ENCODE peak calls at places on chromosomes 5 and 9, in four cellular contexts. P, O, F and R are unnamed samples.

GRCh38 chr9:73916016-73916673 is 581.0 kb upstream of the RORB start:
- DNase-seq in F (no peak), P (no peak), O (peak), R (no peak)

GRCh38 chr9:13975628-13976250 is 338.2 kb downstream of the NFIB start:
- DNase-seq in P (no peak), F (no peak), O (no peak), R (no peak)

GRCh38 chr5:168244838-168245555 is 46.4 kb upstream of the WWC1 start:
- DNase-seq in P (no peak), O (no peak), F (no peak), R (no peak)

GRCh38 chr5:60540855-60541805 is 158.8 kb downstream of the DEPDC1B start:
- DNase-seq in P (peak), F (no peak), O (peak), R (no peak)

GRCh38 chr5:10448754-10449345 is 7.2 kb downstream of the ROPN1L start:
- DNase-seq in F (no peak), O (no peak), P (no peak), R (no peak)

GRCh38 chr9:96126321-96126881 is 175.6 kb downstream of the HSD17B3 start:
- DNase-seq in F (no peak), P (no peak), O (no peak), R (no peak)

GRCh38 chr5:66247176-66247960 is 103.3 kb downstream of the SREK1 start:
- DNase-seq in F (no peak), P (no peak), O (peak), R (peak)

GRCh38 chr5:181167814-181168488 is 20.6 kb downstream of the OR2V2 start:
- DNase-seq in F (peak), O (no peak), P (no peak), R (no peak)

GRCh38 chr9:134054891-134055811 is 12.7 kb downstream of the BRD3 start:
- DNase-seq in F (no peak), P (no peak), O (no peak), R (no peak)

GRCh38 chr5:14168793-14169262 is 25.7 kb downstream of the TRIO start:
- DNase-seq in F (no peak), P (no peak), O (peak), R (no peak)

GRCh38 chr5:134614461-134615085 is 18.1 kb downstream of the SAR1B start:
- DNase-seq in O (no peak), F (no peak), P (no peak), R (no peak)

GRCh38 chr9:71941998-71942567 is 30.6 kb downstream of the C9orf85 start:
- DNase-seq in F (no peak), P (no peak), O (no peak), R (no peak)

GRCh38 chr9:125513634-125514413 is 193.2 kb downstream of the MAPKAP1 start:
- DNase-seq in F (no peak), P (peak), O (peak), R (peak)

GRCh38 chr9:35227283-35227682 is 65.5 kb downstream of the UNC13B start:
- DNase-seq in P (no peak), F (no peak), O (no peak), R (no peak)

GRCh38 chr9:111052831-111053230 is 14.6 kb upstream of the LPAR1 start:
- DNase-seq in O (no peak), F (no peak), P (no peak), R (no peak)

DNA sequence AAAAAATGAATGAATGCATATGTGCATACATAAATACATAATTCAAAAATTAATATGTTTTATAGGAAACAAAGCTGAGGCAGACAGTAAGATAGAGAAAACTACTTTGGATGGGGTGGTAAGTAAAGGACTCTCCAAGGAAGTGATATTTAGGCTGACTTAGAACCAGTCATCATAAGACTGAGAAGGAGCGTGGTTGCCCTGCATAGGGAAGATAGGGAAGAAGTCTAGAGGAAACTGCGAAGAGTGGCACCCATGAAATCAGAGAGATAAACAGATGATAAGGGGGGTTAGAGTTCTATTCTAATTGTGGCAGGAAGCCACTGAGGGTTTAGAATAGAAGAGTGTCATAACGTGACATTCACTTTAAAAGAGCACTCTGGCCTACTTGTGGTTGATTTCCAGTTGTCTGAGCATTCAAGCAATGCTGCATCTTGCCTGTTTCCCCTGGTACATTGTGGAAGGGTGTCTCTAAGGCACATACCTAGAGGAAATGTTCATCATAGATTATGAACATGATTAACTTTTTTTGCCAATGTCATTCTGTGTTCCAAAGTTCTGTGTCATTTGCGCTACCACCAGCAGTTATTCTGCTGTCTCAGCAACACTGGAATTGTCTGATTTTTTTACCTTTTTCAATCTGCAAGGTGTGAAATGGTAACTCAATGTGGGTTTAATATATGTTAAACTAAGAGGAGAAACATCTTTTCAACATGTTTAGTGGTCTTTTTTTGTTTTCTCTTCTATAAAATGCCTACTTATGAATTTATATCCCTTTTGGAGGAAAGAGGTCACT is 49.4 kb upstream of the GRAMD2B start:
- DNase-seq in F (no peak), O (no peak), P (no peak), R (no peak)
- TF ChIP-seq CEBPB in F (no peak), O (no peak), P (no peak), R (no peak)

GRCh38 chr5:57340681-57341080 is 141.9 kb downstream of the ACTBL2 start:
- DNase-seq in P (no peak), O (no peak), F (no peak), R (no peak)

GRCh38 chr5:57341380-57341979 is 141.1 kb downstream of the ACTBL2 start:
- DNase-seq in O (no peak), F (no peak), P (no peak), R (no peak)

GRCh38 chr5:57335092-57335491 is 147.5 kb downstream of the ACTBL2 start:
- DNase-seq in O (peak), P (no peak), F (no peak), R (peak)

GRCh38 chr5:57338849-57339340 is 143.7 kb downstream of the ACTBL2 start:
- DNase-seq in P (no peak), O (no peak), F (no peak), R (no peak)

GRCh38 chr5:57338068-57338848 is 144.4 kb downstream of the ACTBL2 start:
- DNase-seq in P (no peak), O (peak), F (peak), R (peak)
- TF ChIP-seq JUNB in P (no peak), O (no peak), F (no peak), R (no peak)

DNA sequence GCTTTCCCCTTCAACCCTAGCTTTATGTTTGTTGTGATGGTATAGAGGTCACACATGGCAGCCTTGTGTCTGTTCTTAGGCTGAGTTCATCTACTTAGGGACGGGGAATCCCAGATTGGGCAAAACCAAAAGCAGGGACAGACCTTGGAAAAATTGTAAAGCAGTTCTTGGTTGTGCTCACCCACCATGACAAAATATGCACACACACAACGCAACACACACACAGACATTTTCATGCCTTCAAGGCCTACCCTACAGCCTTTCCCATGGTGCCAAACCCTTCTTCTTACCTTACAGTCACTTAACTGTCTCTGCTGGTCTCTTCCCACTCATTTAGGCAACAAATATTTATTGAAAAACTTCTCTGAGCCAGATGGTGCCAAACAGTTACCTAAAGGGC is 14.8 kb downstream of the PCDHGC5 start:
- DNase-seq in P (no peak), F (no peak), O (no peak), R (no peak)
- H3K27ac ChIP-seq in P (no peak), F (no peak), O (no peak), R (no peak)

GRCh38 chr5:83029912-83030311 is 47.3 kb downstream of the TMEM167A start:
- DNase-seq in O (no peak), F (no peak), P (no peak), R (peak)
- TF ChIP-seq CEBPB in O (no peak), F (no peak), P (no peak), R (no peak)

DNA sequence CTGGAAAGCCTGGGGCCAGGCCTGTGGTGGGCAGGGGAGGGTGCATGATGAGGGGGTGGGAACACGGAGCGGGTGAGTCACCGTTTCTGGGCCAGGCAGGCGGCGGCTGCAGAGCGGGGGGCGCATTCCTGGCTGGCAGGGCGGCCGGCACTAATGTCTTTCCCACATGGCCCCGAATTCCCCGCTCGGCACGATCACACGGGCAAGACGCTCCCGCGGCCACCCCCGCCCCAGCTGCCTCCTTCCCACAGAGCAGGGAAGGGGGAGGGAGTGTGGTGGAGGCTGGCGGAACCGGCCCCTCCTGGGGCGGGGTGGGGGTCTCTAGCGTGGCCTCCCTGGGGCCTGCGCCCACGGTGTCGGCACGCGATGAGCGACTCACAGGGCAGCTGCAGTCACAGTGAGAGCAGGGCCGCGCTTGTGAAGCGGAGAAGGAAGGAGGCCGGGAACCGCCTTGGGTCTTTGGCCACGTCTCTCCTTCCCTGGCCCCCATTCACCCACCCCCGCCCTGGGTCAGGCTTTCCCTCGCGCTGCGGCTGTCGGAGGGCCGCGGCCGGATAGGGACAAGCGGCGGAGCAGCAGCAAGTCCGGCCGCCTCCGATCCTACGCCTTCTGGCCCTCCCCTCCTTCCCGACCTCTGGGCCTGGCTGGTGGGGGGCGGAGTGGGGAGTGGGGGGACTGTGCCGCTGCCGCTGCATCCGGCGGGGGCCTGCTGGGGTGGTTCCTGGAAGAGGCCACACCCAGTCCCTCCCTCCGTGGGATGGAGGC is 48.9 kb downstream of the CXXC5 start:
- DNase-seq in O (peak), P (no peak), F (peak), R (peak)
- TF ChIP-seq JUNB in O (peak), P (no peak), F (no peak), R (no peak)

DNA sequence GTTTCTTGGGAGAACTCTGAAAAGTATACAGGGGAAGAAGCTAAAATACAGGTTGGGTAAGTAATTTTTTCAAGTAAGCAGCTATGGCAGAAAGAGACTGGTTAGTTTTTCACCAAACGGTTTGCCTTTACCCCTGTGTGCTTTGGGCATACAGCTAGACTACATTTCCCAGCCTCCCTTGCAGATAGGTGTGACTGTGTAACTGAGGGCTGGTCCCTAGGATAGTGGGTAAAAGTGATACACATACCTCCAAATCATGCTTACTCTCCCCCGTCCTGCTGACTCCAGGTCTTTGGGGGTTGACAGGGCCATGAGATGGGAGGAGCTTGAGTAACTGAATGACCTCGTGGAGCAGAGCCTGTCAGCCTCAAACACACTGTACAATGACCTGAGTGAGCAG is 208.6 kb upstream of the GDNF start:
- DNase-seq in O (no peak), F (no peak), P (no peak), R (no peak)
- H3K27ac ChIP-seq in O (no peak), F (no peak), P (no peak), R (no peak)

DNA sequence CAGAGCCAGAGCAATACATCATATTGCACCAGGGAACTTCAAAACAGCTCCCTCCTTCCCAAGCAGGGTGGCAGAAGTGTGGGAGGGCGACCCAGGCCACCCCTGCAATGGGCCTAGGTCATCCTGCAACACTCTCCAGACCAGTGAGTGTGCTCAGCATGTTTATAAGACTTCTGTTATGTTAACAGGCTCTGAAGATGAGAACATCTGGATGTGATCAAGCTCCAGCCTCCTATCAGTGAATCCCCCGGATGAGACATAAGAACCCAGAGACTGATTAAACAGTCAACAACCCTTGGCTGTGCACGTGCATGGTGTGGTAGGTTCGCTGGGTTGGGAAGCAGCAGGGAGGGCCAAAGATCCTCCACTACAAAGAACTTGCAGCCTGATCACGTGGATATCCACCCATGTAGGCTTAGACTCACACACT is 63.3 kb downstream of the ABCA1 start:
- DNase-seq in F (no peak), O (no peak), P (no peak), R (no peak)
- TF ChIP-seq CEBPB in F (no peak), O (no peak), P (no peak), R (no peak)

DNA sequence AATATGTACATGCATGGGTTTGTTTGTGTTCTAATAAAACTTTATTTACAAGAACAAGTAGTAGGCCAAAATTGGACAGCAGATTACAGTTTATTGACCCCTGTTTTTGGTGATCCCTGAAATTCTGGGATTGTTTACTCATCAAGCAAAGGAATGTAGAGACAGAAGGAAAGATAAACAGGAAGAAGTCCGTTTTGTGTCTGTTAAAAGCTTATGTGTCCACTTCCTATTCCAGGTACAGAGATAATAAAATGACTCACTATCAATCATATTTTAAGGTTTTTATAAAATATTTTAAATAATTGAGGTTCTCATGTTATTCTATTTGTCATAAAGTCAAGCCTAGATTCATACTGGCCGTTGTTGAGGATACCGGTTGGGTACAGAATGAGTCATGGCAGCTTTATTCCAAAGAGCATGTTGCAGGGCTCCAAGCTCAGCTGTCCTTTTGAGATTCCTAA is 214.9 kb upstream of the DAB2 start:
- DNase-seq in F (no peak), O (no peak), P (no peak), R (no peak)
- TF ChIP-seq JUNB in F (no peak), O (no peak), P (no peak), R (no peak)